ENCODE peak calls at places on chromosomes 11 and 22, in six cellular contexts. One of them, this sample, is unnamed.

GRCh38 chr22:33337524-33337923 is 279.3 kb upstream of the SYN3 start:
- DNase-seq in fibroblast of lung: no peak
- DNase-seq in fibroblast of villous mesenchyme: no peak
- DNase-seq in bronchial epithelial cell: peak
- DNase-seq in neural progenitor cell: no peak
- DNase-seq in heart right ventricle: no peak
- DNase-seq in this sample: no peak

GRCh38 chr11:19816817-19817216 is 104.2 kb downstream of the NAV2 start:
- DNase-seq in neural progenitor cell: no peak
- DNase-seq in bronchial epithelial cell: no peak
- DNase-seq in fibroblast of lung: no peak
- DNase-seq in heart right ventricle: no peak
- DNase-seq in fibroblast of villous mesenchyme: no peak
- DNase-seq in this sample: no peak

GRCh38 chr11:12827929-12828812 is 153.9 kb downstream of the TEAD1 start:
- DNase-seq in bronchial epithelial cell: peak
- DNase-seq in fibroblast of lung: peak
- DNase-seq in fibroblast of villous mesenchyme: peak
- DNase-seq in neural progenitor cell: peak
- DNase-seq in heart right ventricle: no peak
- DNase-seq in this sample: peak

GRCh38 chr11:45390407-45390806 is 104.3 kb upstream of the SYT13 start:
- DNase-seq in bronchial epithelial cell: no peak
- DNase-seq in neural progenitor cell: no peak
- DNase-seq in fibroblast of villous mesenchyme: peak
- DNase-seq in fibroblast of lung: no peak
- DNase-seq in heart right ventricle: no peak
- DNase-seq in this sample: no peak

GRCh38 chr22:27624705-27625104 is 176.9 kb downstream of the MN1 start:
- DNase-seq in neural progenitor cell: no peak
- DNase-seq in bronchial epithelial cell: no peak
- DNase-seq in fibroblast of villous mesenchyme: no peak
- DNase-seq in heart right ventricle: no peak
- DNase-seq in fibroblast of lung: peak
- DNase-seq in this sample: no peak

GRCh38 chr11:112728288-112728687 is 232.9 kb upstream of the NCAM1 start:
- DNase-seq in neural progenitor cell: no peak
- DNase-seq in fibroblast of lung: no peak
- DNase-seq in bronchial epithelial cell: no peak
- DNase-seq in heart right ventricle: no peak
- DNase-seq in fibroblast of villous mesenchyme: no peak
- DNase-seq in this sample: no peak

GRCh38 chr11:35943761-35944502 is at the start of gene LDLRAD3:
- DNase-seq in fibroblast of villous mesenchyme: peak
- DNase-seq in heart right ventricle: peak
- DNase-seq in neural progenitor cell: peak
- DNase-seq in bronchial epithelial cell: peak
- DNase-seq in fibroblast of lung: peak
- DNase-seq in this sample: peak

GRCh38 chr11:45468265-45468856 is 182.2 kb upstream of the SYT13 start:
- DNase-seq in fibroblast of villous mesenchyme: peak
- DNase-seq in fibroblast of lung: peak
- DNase-seq in bronchial epithelial cell: no peak
- DNase-seq in neural progenitor cell: peak
- DNase-seq in heart right ventricle: no peak
- DNase-seq in this sample: no peak

GRCh38 chr11:2930705-2931415 is 1.6 kb upstream of the PHLDA2 start:
- DNase-seq in bronchial epithelial cell: peak
- DNase-seq in heart right ventricle: peak
- DNase-seq in neural progenitor cell: peak
- DNase-seq in fibroblast of villous mesenchyme: peak
- DNase-seq in fibroblast of lung: no peak
- DNase-seq in this sample: no peak

GRCh38 chr11:124865181-124865901 is at the start of gene ROBO3:
- DNase-seq in heart right ventricle: no peak
- DNase-seq in fibroblast of villous mesenchyme: no peak
- DNase-seq in neural progenitor cell: peak
- DNase-seq in fibroblast of lung: peak
- DNase-seq in bronchial epithelial cell: no peak
- DNase-seq in this sample: no peak

GRCh38 chr11:9950462-9950861 is 286.6 kb downstream of the SWAP70 start:
- DNase-seq in fibroblast of villous mesenchyme: no peak
- DNase-seq in bronchial epithelial cell: no peak
- DNase-seq in fibroblast of lung: no peak
- DNase-seq in heart right ventricle: no peak
- DNase-seq in neural progenitor cell: no peak
- DNase-seq in this sample: no peak

GRCh38 chr11:10498426-10499250 is 42.3 kb downstream of the RNF141 start:
- DNase-seq in fibroblast of lung: no peak
- DNase-seq in bronchial epithelial cell: no peak
- DNase-seq in fibroblast of villous mesenchyme: no peak
- DNase-seq in neural progenitor cell: no peak
- DNase-seq in heart right ventricle: no peak
- DNase-seq in this sample: no peak

GRCh38 chr22:36461665-36462474 is 19.6 kb downstream of the TXN2 start:
- DNase-seq in fibroblast of villous mesenchyme: peak
- DNase-seq in bronchial epithelial cell: peak
- DNase-seq in fibroblast of lung: peak
- DNase-seq in neural progenitor cell: no peak
- DNase-seq in heart right ventricle: no peak
- DNase-seq in this sample: peak

GRCh38 chr22:50507421-50507990 is at the start of gene LMF2:
- DNase-seq in heart right ventricle: peak
- DNase-seq in fibroblast of lung: no peak
- DNase-seq in fibroblast of villous mesenchyme: no peak
- DNase-seq in bronchial epithelial cell: peak
- DNase-seq in neural progenitor cell: no peak
- DNase-seq in this sample: no peak

DNA sequence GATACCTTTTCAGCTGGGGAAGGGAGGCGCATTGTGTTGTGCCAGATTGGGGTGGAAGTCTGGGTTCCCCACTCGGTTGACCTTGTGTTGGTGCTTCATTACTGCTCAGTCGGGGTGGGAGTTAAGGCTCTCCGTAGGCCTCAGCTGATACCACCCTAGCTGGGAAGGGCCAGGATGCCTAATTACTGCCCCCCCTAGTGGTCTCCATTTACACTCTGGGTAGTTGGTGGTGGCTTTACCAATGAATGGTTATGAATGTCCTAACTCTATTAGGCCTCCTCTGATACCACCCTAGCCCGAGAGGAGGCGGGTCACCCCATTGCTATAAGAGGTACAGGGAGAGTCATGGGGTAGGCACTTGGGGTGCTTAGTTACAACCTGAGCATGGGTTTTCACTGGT is 27.5 kb upstream of the HIKESHI start:
- DNase-seq in fibroblast of villous mesenchyme: no peak
- DNase-seq in bronchial epithelial cell: no peak
- DNase-seq in neural progenitor cell: peak
- DNase-seq in fibroblast of lung: no peak
- DNase-seq in heart right ventricle: no peak
- DNase-seq in this sample: no peak
- TF ChIP-seq CTCF in fibroblast of villous mesenchyme: peak
- TF ChIP-seq CTCF in bronchial epithelial cell: peak
- TF ChIP-seq CTCF in neural progenitor cell: peak
- TF ChIP-seq CTCF in fibroblast of lung: peak
- TF ChIP-seq CTCF in heart right ventricle: peak
- TF ChIP-seq CTCF in this sample: no peak

GRCh38 chr22:17579535-17579981 is 16.3 kb downstream of the SLC25A18 start:
- DNase-seq in neural progenitor cell: no peak
- DNase-seq in heart right ventricle: no peak
- DNase-seq in fibroblast of villous mesenchyme: no peak
- DNase-seq in bronchial epithelial cell: no peak
- DNase-seq in fibroblast of lung: no peak
- DNase-seq in this sample: no peak
- H3K4me3 ChIP-seq in neural progenitor cell: no peak
- H3K4me3 ChIP-seq in heart right ventricle: no peak
- H3K4me3 ChIP-seq in fibroblast of villous mesenchyme: no peak
- H3K4me3 ChIP-seq in bronchial epithelial cell: no peak
- H3K4me3 ChIP-seq in fibroblast of lung: no peak
- H3K4me3 ChIP-seq in this sample: no peak

GRCh38 chr22:37931893-37932389 is 21.5 kb downstream of the C22orf23 start:
- DNase-seq in fibroblast of lung: no peak
- DNase-seq in heart right ventricle: no peak
- DNase-seq in neural progenitor cell: no peak
- DNase-seq in fibroblast of villous mesenchyme: no peak
- DNase-seq in bronchial epithelial cell: no peak
- DNase-seq in this sample: no peak

GRCh38 chr22:37929390-37929789 is 23.3 kb downstream of the MICALL1 start:
- DNase-seq in fibroblast of villous mesenchyme: no peak
- DNase-seq in fibroblast of lung: no peak
- DNase-seq in heart right ventricle: no peak
- DNase-seq in bronchial epithelial cell: no peak
- DNase-seq in neural progenitor cell: no peak
- DNase-seq in this sample: no peak

GRCh38 chr22:37932401-37932800 is 21.0 kb downstream of the C22orf23 start:
- DNase-seq in neural progenitor cell: no peak
- DNase-seq in heart right ventricle: no peak
- DNase-seq in fibroblast of villous mesenchyme: no peak
- DNase-seq in bronchial epithelial cell: no peak
- DNase-seq in fibroblast of lung: no peak
- DNase-seq in this sample: no peak

GRCh38 chr22:37930952-37931440 is 22.4 kb downstream of the C22orf23 start:
- DNase-seq in fibroblast of lung: no peak
- DNase-seq in bronchial epithelial cell: no peak
- DNase-seq in fibroblast of villous mesenchyme: no peak
- DNase-seq in heart right ventricle: no peak
- DNase-seq in neural progenitor cell: no peak
- DNase-seq in this sample: no peak

DNA sequence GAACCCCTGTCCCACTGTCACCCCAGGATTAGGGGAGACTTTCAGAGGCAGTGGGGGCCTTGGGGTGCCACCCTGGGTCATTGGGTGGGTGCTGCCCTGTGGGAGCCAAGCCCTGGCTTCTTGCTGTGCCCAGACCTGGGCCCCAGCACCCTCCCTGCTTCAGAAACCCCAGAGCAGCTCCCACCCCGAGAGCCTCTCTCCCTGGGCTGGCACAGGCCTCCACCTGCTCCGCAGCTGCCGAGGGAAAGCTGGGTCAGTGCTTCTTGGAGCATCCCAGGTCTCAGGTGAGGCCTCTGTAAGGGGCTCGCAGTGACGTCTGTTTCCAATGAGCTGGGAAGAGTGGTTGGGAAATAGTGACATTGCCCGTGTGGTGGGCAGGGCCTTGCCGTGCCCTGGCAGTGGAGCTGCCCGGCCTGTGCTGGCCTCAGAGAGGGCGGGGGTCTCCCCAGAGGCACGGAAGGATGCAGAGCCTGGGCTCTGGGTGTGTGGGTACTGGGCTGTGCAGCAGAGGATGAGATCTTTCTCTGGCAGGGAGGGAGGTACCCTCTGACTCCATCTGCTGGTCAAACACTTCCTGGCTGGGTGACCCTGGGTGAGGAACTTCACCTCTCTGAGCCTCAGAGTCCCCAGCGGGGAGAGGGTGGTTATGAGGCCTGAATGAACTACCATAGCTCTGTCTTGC is 23.0 kb downstream of the C22orf23 start:
- DNase-seq in fibroblast of villous mesenchyme: peak
- DNase-seq in fibroblast of lung: no peak
- DNase-seq in neural progenitor cell: peak
- DNase-seq in bronchial epithelial cell: no peak
- DNase-seq in heart right ventricle: no peak
- DNase-seq in this sample: no peak
- TF ChIP-seq CTCF in fibroblast of villous mesenchyme: peak
- TF ChIP-seq CTCF in fibroblast of lung: peak
- TF ChIP-seq CTCF in neural progenitor cell: peak
- TF ChIP-seq CTCF in bronchial epithelial cell: peak
- TF ChIP-seq CTCF in heart right ventricle: peak
- TF ChIP-seq CTCF in this sample: peak

DNA sequence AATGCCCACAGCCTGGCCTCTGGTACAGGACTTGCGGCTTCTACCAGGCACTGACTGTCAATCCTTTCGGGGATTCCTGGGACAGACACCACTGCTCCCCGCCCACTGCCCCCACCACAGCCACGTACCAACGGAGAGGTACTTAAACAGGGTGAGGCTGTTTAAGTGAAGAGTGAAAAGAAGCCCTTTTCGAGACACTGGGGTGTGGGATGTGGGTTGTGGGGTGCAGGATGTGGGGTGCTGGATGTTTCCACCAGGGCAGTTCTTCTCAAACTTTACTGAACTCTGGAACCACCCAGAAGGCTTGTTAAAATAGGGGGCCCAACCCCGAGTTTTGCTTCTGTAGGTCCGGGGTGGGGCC is 34.2 kb upstream of the PRR5 start:
- DNase-seq in fibroblast of villous mesenchyme: no peak
- DNase-seq in neural progenitor cell: no peak
- DNase-seq in bronchial epithelial cell: no peak
- DNase-seq in fibroblast of lung: no peak
- DNase-seq in heart right ventricle: no peak
- DNase-seq in this sample: no peak
- H3K4me3 ChIP-seq in fibroblast of villous mesenchyme: peak
- H3K4me3 ChIP-seq in neural progenitor cell: peak
- H3K4me3 ChIP-seq in bronchial epithelial cell: no peak
- H3K4me3 ChIP-seq in fibroblast of lung: peak
- H3K4me3 ChIP-seq in heart right ventricle: peak
- H3K4me3 ChIP-seq in this sample: peak

GRCh38 chr11:46537121-46537520 is 56.7 kb downstream of the AMBRA1 start:
- DNase-seq in fibroblast of villous mesenchyme: no peak
- DNase-seq in neural progenitor cell: peak
- DNase-seq in heart right ventricle: no peak
- DNase-seq in fibroblast of lung: no peak
- DNase-seq in bronchial epithelial cell: no peak
- DNase-seq in this sample: no peak
- TF ChIP-seq CTCF in fibroblast of villous mesenchyme: peak
- TF ChIP-seq CTCF in neural progenitor cell: peak
- TF ChIP-seq CTCF in heart right ventricle: no peak
- TF ChIP-seq CTCF in fibroblast of lung: peak
- TF ChIP-seq CTCF in bronchial epithelial cell: no peak
- TF ChIP-seq CTCF in this sample: peak

DNA sequence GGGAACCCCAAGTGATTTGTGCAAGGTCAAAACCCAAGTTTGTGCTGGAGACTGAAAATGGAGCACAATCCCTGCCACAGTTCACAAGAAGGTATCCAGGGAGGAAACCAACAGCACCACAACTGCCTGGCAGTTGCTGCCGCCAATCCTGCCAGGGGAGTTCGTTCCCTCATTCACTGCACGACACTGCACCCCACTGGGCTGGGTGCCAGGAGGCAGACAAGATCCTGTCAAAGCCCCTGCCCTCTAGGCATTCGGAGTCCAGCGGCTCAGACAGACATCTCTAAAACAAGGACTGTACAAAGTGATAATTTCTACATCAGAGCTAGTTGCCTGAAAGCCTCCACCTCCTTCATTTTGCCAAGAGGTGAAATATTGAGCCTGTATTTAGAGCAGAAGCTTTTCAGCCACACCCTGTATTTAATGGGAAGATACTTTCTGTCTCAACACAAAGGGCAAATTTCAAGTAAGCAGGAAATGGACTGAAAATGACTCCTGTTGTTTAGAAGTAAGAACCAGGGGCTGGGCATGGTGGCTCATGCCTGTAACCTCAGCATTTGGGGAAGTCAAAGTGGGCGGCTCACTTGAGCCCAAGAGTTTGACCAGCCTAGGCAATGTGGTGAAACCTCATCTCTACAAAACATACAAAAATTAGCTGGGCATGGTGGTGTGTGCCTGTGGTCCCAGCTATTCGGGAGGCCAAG is 277.4 kb upstream of the NARS2 start:
- DNase-seq in neural progenitor cell: no peak
- DNase-seq in bronchial epithelial cell: no peak
- DNase-seq in heart right ventricle: no peak
- DNase-seq in fibroblast of villous mesenchyme: no peak
- DNase-seq in fibroblast of lung: no peak
- DNase-seq in this sample: no peak
- H3K4me3 ChIP-seq in neural progenitor cell: no peak
- H3K4me3 ChIP-seq in bronchial epithelial cell: no peak
- H3K4me3 ChIP-seq in heart right ventricle: no peak
- H3K4me3 ChIP-seq in fibroblast of villous mesenchyme: no peak
- H3K4me3 ChIP-seq in fibroblast of lung: no peak
- H3K4me3 ChIP-seq in this sample: no peak